ENCODE peak calls at places on chromosome 18, in four cellular contexts. A is fibroblast of villous mesenchyme; S is activated naive CD8-positive, alpha-beta T cell treated with anti-CD3 and anti-CD28 coated beads, Interleukin-2, amount 50 U/mL, for 16 hours; G is ovary. B is an unnamed sample.

GRCh38 chr18:57430166-57430958 is 4.8 kb upstream of the ONECUT2 start:
- DNase-seq in A (no peak), S (no peak), G (no peak), B (no peak)

GRCh38 chr18:66872277-66872676 is 268.4 kb upstream of the CDH19 start:
- DNase-seq in G (no peak), S (no peak), A (no peak), B (no peak)

GRCh38 chr18:28789460-28789859 is 612.5 kb upstream of the CDH2 start:
- DNase-seq in A (no peak), G (no peak), S (no peak), B (no peak)

GRCh38 chr18:32372381-32373061 is 98.2 kb downstream of the GAREM1 start:
- DNase-seq in G (no peak), A (no peak), S (no peak), B (no peak)

GRCh38 chr18:27713037-27713726 is 463.7 kb downstream of the CDH2 start:
- DNase-seq in S (no peak), G (no peak), A (no peak), B (no peak)

GRCh38 chr18:41809652-41810051 is 145.4 kb upstream of the PIK3C3 start:
- DNase-seq in A (peak; percentile 3), S (no peak), G (no peak), B (no peak)

GRCh38 chr18:76951600-76952247 is 129.4 kb downstream of the ZNF236 start:
- DNase-seq in A (no peak), G (no peak), S (no peak), B (no peak)

GRCh38 chr18:63178526-63178880 is 141.1 kb downstream of the BCL2 start:
- DNase-seq in G (peak; percentile 81), A (peak; percentile 23), S (no peak), B (no peak)

GRCh38 chr18:3720818-3721545 is 271.0 kb downstream of the TGIF1 start:
- DNase-seq in A (no peak), G (no peak), S (no peak), B (no peak)

GRCh38 chr18:58418361-58418760 is 210.5 kb downstream of the ALPK2 start:
- DNase-seq in G (no peak), S (no peak), A (no peak), B (no peak)

GRCh38 chr18:67216846-67217245 is 299.7 kb downstream of the DSEL start:
- DNase-seq in A (no peak), G (no peak), S (no peak), B (no peak)

B was measured in GM19239.